ENCODE peak calls at places on chromosomes 11 and 22, in eight cellular contexts. X is Calu3, T is MCF 10A, N is GM06990, C is lung, F is AG04450, B is right lobe of liver, H is mucosa of descending colon. E is an unnamed sample.

GRCh38 chr11:70547821-70548670 is 149.7 kb downstream of the CTTN start:
- DNase-seq in N (no peak), B (no peak), H (peak), X (no peak), F (no peak), T (no peak), C (no peak), E (no peak)

GRCh38 chr11:72431846-72432245 is 2.5 kb downstream of the CLPB start:
- DNase-seq in C (no peak), H (no peak), F (no peak), N (no peak), B (peak), X (no peak), T (no peak), E (no peak)

GRCh38 chr22:46747646-46748045 is 9.6 kb upstream of the CERK start:
- DNase-seq in C (no peak), X (no peak), N (no peak), H (no peak), F (no peak), T (no peak), B (no peak), E (no peak)

GRCh38 chr11:2465201-2466068 is 20.6 kb downstream of the KCNQ1 start:
- DNase-seq in B (no peak), N (no peak), T (no peak), F (no peak), X (no peak), C (no peak), H (no peak), E (no peak)

GRCh38 chr22:39244496-39245129 is at the start of gene PDGFB:
- DNase-seq in C (no peak), F (no peak), H (peak), X (peak), T (no peak), N (no peak), B (no peak), E (peak)

GRCh38 chr11:30346068-30346688 is 23.3 kb downstream of the ARL14EP start:
- DNase-seq in T (peak), B (no peak), F (peak), C (no peak), X (peak), N (peak), H (peak), E (peak)

GRCh38 chr11:8269636-8270035 is 6.0 kb upstream of the LMO1 start:
- DNase-seq in T (no peak), F (no peak), C (no peak), H (no peak), N (no peak), X (no peak), B (no peak), E (no peak)

GRCh38 chr11:1239596-1240205 is 16.8 kb downstream of the MUC5B start:
- DNase-seq in N (no peak), T (no peak), F (no peak), X (no peak), B (no peak), C (no peak), H (no peak), E (no peak)

GRCh38 chr22:25668437-25668836 is 73.6 kb upstream of the MYO18B start:
- DNase-seq in C (peak), H (no peak), X (peak), B (no peak), T (peak), N (no peak), F (no peak), E (no peak)

GRCh38 chr22:33757443-33758124 is 162.7 kb downstream of the LARGE1 start:
- DNase-seq in N (no peak), B (peak), T (no peak), X (no peak), C (no peak), F (no peak), H (no peak), E (no peak)

GRCh38 chr11:99901175-99901574 is 785.9 kb upstream of the ARHGAP42 start:
- DNase-seq in F (no peak), H (no peak), C (no peak), X (no peak), N (no peak), T (no peak), B (no peak), E (no peak)

GRCh38 chr22:40605676-40606250 is 30.8 kb downstream of the MRTFA start:
- DNase-seq in F (no peak), B (no peak), H (no peak), C (no peak), X (no peak), N (no peak), T (no peak), E (no peak)

GRCh38 chr11:57387284-57388030 is 3.0 kb downstream of the PRG2 start:
- DNase-seq in C (no peak), X (no peak), T (no peak), F (no peak), B (no peak), N (no peak), H (no peak), E (no peak)

GRCh38 chr11:93729129-93729616 is 12.1 kb downstream of the TAF1D start:
- DNase-seq in X (no peak), T (no peak), H (no peak), B (no peak), F (no peak), C (no peak), N (no peak), E (no peak)

GRCh38 chr11:129530154-129530895 is 154.7 kb downstream of the BARX2 start:
- DNase-seq in N (no peak), H (no peak), X (peak), F (no peak), T (no peak), B (no peak), C (no peak), E (peak)

GRCh38 chr11:11608783-11609232 is 13.0 kb downstream of the GALNT18 start:
- DNase-seq in T (peak), B (no peak), C (no peak), F (no peak), H (no peak), X (peak), N (no peak), E (no peak)

GRCh38 chr11:48052183-48053040 is 72.1 kb downstream of the PTPRJ start:
- DNase-seq in H (no peak), T (no peak), C (peak), X (peak), N (no peak), F (peak), B (no peak), E (peak)

GRCh38 chr22:25750569-25751173 is 8.7 kb downstream of the MYO18B start:
- DNase-seq in T (no peak), H (no peak), N (no peak), B (no peak), C (no peak), F (no peak), X (no peak), E (no peak)

GRCh38 chr11:93741882-93742226 is 382 bp downstream of the C11orf54 start:
- DNase-seq in B (peak), X (peak), N (no peak), T (peak), H (peak), F (no peak), C (peak), E (peak)

GRCh38 chr11:110186456-110186855 is 93.3 kb downstream of the ZC3H12C start:
- DNase-seq in B (no peak), H (no peak), N (no peak), T (no peak), F (no peak), X (no peak), C (no peak), E (no peak)

GRCh38 chr22:30609260-30610185 is 2.5 kb downstream of the TCN2 start:
- DNase-seq in C (peak), F (peak), N (peak), H (peak), X (peak), B (no peak), T (peak), E (no peak)

GRCh38 chr11:4065601-4066377 is 28.8 kb upstream of the RRM1 start:
- DNase-seq in T (no peak), F (no peak), X (no peak), N (no peak), H (no peak), B (no peak), C (no peak), E (no peak)

GRCh38 chr22:22770280-22770871 is 117.2 kb upstream of the IGLL5 start:
- DNase-seq in T (peak), B (peak), X (peak), C (peak), F (no peak), N (no peak), H (peak), E (peak)

GRCh38 chr11:65968600-65969482 is 7.3 kb downstream of the SART1 start:
- DNase-seq in H (no peak), C (peak), F (no peak), T (peak), B (no peak), X (no peak), N (no peak), E (no peak)

GRCh38 chr11:108960498-108960897 is 295.6 kb downstream of the DDX10 start:
- DNase-seq in B (no peak), N (no peak), F (no peak), H (no peak), X (no peak), C (no peak), T (peak), E (no peak)

GRCh38 chr22:41525450-41526225 is 18.6 kb downstream of the POLR3H start:
- DNase-seq in X (no peak), H (no peak), N (no peak), T (no peak), F (no peak), C (no peak), B (peak), E (no peak)

GRCh38 chr11:32184057-32185055 is 93.5 kb downstream of the RCN1 start:
- DNase-seq in T (no peak), X (no peak), B (no peak), H (no peak), N (no peak), F (no peak), C (no peak), E (no peak)

GRCh38 chr11:19200410-19201201 is 1.2 kb downstream of the CSRP3 start:
- DNase-seq in T (peak), F (peak), N (no peak), X (peak), C (no peak), H (peak), B (no peak), E (no peak)

GRCh38 chr22:45497746-45498145 is 4.9 kb upstream of the FBLN1 start:
- DNase-seq in T (no peak), C (no peak), N (no peak), X (no peak), B (no peak), H (no peak), F (no peak), E (no peak)

GRCh38 chr11:87463486-87464102 is 425.9 kb downstream of the TMEM135 start:
- DNase-seq in B (no peak), N (no peak), C (no peak), T (peak), X (peak), F (no peak), H (peak), E (no peak)
- TF ChIP-seq CTCF in B (peak), N (peak), C (no peak), T (peak), X (peak), F (peak), H (no peak), E (no peak)

GRCh38 chr11:43503417-43503816 is 144.7 kb downstream of the TTC17 start:
- DNase-seq in B (no peak), H (no peak), T (no peak), X (no peak), C (no peak), N (no peak), F (no peak), E (no peak)
- TF ChIP-seq CTCF in B (no peak), H (no peak), T (peak), X (no peak), C (no peak), N (no peak), F (peak), E (no peak)

GRCh38 chr11:15783619-15784018 is 572.7 kb downstream of the SOX6 start:
- DNase-seq in C (no peak), T (peak), F (no peak), B (no peak), N (no peak), X (no peak), H (no peak), E (no peak)
- TF ChIP-seq CTCF in C (no peak), T (no peak), F (no peak), B (no peak), N (no peak), X (no peak), H (no peak), E (no peak)

GRCh38 chr11:61696602-61697001 is 16.4 kb downstream of the DAGLA start:
- DNase-seq in F (no peak), X (peak), N (no peak), H (no peak), C (no peak), T (peak), B (no peak), E (no peak)

GRCh38 chr11:61693897-61694840 is 14.0 kb downstream of the DAGLA start:
- DNase-seq in B (no peak), C (no peak), F (no peak), X (no peak), N (no peak), T (peak), H (peak), E (no peak)

GRCh38 chr11:61697093-61697492 is 16.9 kb downstream of the DAGLA start:
- DNase-seq in F (no peak), H (no peak), C (no peak), B (no peak), N (no peak), T (peak), X (peak), E (peak)

GRCh38 chr11:61694971-61695706 is 14.9 kb downstream of the DAGLA start:
- DNase-seq in H (no peak), N (no peak), T (no peak), F (no peak), C (peak), X (peak), B (no peak), E (peak)

GRCh38 chr11:61695917-61696316 is 15.7 kb downstream of the DAGLA start:
- DNase-seq in N (peak), T (peak), H (peak), B (peak), F (no peak), C (peak), X (peak), E (peak)
- TF ChIP-seq CTCF in N (no peak), T (no peak), H (no peak), B (no peak), F (no peak), C (no peak), X (no peak), E (no peak)

E was measured in prostate gland.